ENCODE peak calls at places on chromosomes 4 and X, in five cellular contexts. One of them, this sample, is unnamed.

GRCh38 chr4:82201805-82202636 is 171.8 kb downstream of the HNRNPD start:
- DNase-seq in cardiac muscle cell: peak
- DNase-seq in fibroblast of the aortic adventitia: peak
- DNase-seq in left lung: no peak
- DNase-seq in tibial nerve: no peak
- DNase-seq in this sample: no peak

GRCh38 chrX:1274786-1275185 is 6.2 kb downstream of the CSF2RA start:
- DNase-seq in cardiac muscle cell: no peak
- DNase-seq in fibroblast of the aortic adventitia: no peak
- DNase-seq in left lung: no peak
- DNase-seq in tibial nerve: no peak
- DNase-seq in this sample: no peak

GRCh38 chr4:103074598-103075434 is 1.7 kb downstream of the SLC9B2 start:
- DNase-seq in cardiac muscle cell: no peak
- DNase-seq in fibroblast of the aortic adventitia: peak
- DNase-seq in left lung: no peak
- DNase-seq in tibial nerve: no peak
- DNase-seq in this sample: no peak

GRCh38 chrX:39506131-39506530 is 591.6 kb downstream of the BCOR start:
- DNase-seq in cardiac muscle cell: no peak
- DNase-seq in fibroblast of the aortic adventitia: no peak
- DNase-seq in left lung: no peak
- DNase-seq in tibial nerve: no peak
- DNase-seq in this sample: no peak

GRCh38 chr4:3810796-3811485 is 44.8 kb downstream of the ADRA2C start:
- DNase-seq in cardiac muscle cell: no peak
- DNase-seq in fibroblast of the aortic adventitia: no peak
- DNase-seq in left lung: peak
- DNase-seq in tibial nerve: no peak
- DNase-seq in this sample: no peak

GRCh38 chr4:42473071-42473684 is 75.9 kb downstream of the SHISA3 start:
- DNase-seq in cardiac muscle cell: no peak
- DNase-seq in fibroblast of the aortic adventitia: no peak
- DNase-seq in left lung: no peak
- DNase-seq in tibial nerve: no peak
- DNase-seq in this sample: no peak

GRCh38 chrX:35115205-35115604 is 172.6 kb downstream of the FAM47B start:
- DNase-seq in cardiac muscle cell: no peak
- DNase-seq in fibroblast of the aortic adventitia: peak
- DNase-seq in left lung: no peak
- DNase-seq in tibial nerve: no peak
- DNase-seq in this sample: no peak

GRCh38 chr4:107299646-107300045 is 263.5 kb upstream of the DKK2 start:
- DNase-seq in cardiac muscle cell: no peak
- DNase-seq in fibroblast of the aortic adventitia: no peak
- DNase-seq in left lung: no peak
- DNase-seq in tibial nerve: no peak
- DNase-seq in this sample: no peak

GRCh38 chr4:8077181-8078108 is 81.2 kb downstream of the ABLIM2 start:
- DNase-seq in cardiac muscle cell: no peak
- DNase-seq in fibroblast of the aortic adventitia: no peak
- DNase-seq in left lung: no peak
- DNase-seq in tibial nerve: no peak
- DNase-seq in this sample: no peak

GRCh38 chrX:54042609-54043010 is 1.7 kb downstream of the PHF8 start:
- DNase-seq in cardiac muscle cell: peak
- DNase-seq in fibroblast of the aortic adventitia: peak
- DNase-seq in left lung: peak
- DNase-seq in tibial nerve: peak
- DNase-seq in this sample: no peak

GRCh38 chr4:80266902-80267380 is 477 bp downstream of the FGF5 start:
- DNase-seq in cardiac muscle cell: peak
- DNase-seq in fibroblast of the aortic adventitia: peak
- DNase-seq in left lung: peak
- DNase-seq in tibial nerve: no peak
- DNase-seq in this sample: no peak

GRCh38 chr4:4866833-4867744 is 7.6 kb downstream of the MSX1 start:
- DNase-seq in cardiac muscle cell: peak
- DNase-seq in fibroblast of the aortic adventitia: no peak
- DNase-seq in left lung: no peak
- DNase-seq in tibial nerve: no peak
- DNase-seq in this sample: no peak

GRCh38 chr4:734951-735350 is 29.3 kb downstream of the PCGF3 start:
- DNase-seq in cardiac muscle cell: no peak
- DNase-seq in fibroblast of the aortic adventitia: no peak
- DNase-seq in left lung: peak
- DNase-seq in tibial nerve: no peak
- DNase-seq in this sample: no peak

GRCh38 chr4:1327526-1328266 is 19.3 kb upstream of the UVSSA start:
- DNase-seq in cardiac muscle cell: no peak
- DNase-seq in fibroblast of the aortic adventitia: no peak
- DNase-seq in left lung: peak
- DNase-seq in tibial nerve: no peak
- DNase-seq in this sample: no peak

GRCh38 chrX:153609917-153610833 is 11.2 kb upstream of the CCNQ start:
- DNase-seq in cardiac muscle cell: peak
- DNase-seq in fibroblast of the aortic adventitia: peak
- DNase-seq in left lung: peak
- DNase-seq in tibial nerve: peak
- DNase-seq in this sample: no peak

GRCh38 chr4:176286728-176287127 is 17.7 kb upstream of the ASB5 start:
- DNase-seq in cardiac muscle cell: no peak
- DNase-seq in fibroblast of the aortic adventitia: peak
- DNase-seq in left lung: no peak
- DNase-seq in tibial nerve: no peak
- DNase-seq in this sample: no peak

GRCh38 chrX:40140706-40141499 is 43.1 kb upstream of the BCOR start:
- DNase-seq in cardiac muscle cell: peak
- DNase-seq in fibroblast of the aortic adventitia: peak
- DNase-seq in left lung: no peak
- DNase-seq in tibial nerve: peak
- DNase-seq in this sample: no peak

GRCh38 chr4:98491862-98492554 is 166.4 kb downstream of the TSPAN5 start:
- DNase-seq in cardiac muscle cell: no peak
- DNase-seq in fibroblast of the aortic adventitia: peak
- DNase-seq in left lung: no peak
- DNase-seq in tibial nerve: no peak
- DNase-seq in this sample: no peak

GRCh38 chr4:99540287-99540939 is 23.4 kb downstream of the TRMT10A start:
- DNase-seq in cardiac muscle cell: no peak
- DNase-seq in fibroblast of the aortic adventitia: no peak
- DNase-seq in left lung: no peak
- DNase-seq in tibial nerve: no peak
- DNase-seq in this sample: no peak

GRCh38 chr4:153488719-153489384 is 22.7 kb downstream of the TMEM131L start:
- DNase-seq in cardiac muscle cell: no peak
- DNase-seq in fibroblast of the aortic adventitia: no peak
- DNase-seq in left lung: peak
- DNase-seq in tibial nerve: no peak
- DNase-seq in this sample: no peak

GRCh38 chr4:56049428-56050212 is 100.9 kb downstream of the CEP135 start:
- DNase-seq in cardiac muscle cell: peak
- DNase-seq in fibroblast of the aortic adventitia: peak
- DNase-seq in left lung: no peak
- DNase-seq in tibial nerve: no peak
- DNase-seq in this sample: no peak

GRCh38 chrX:1491851-1492349 is 39.2 kb upstream of the ASMTL start:
- DNase-seq in cardiac muscle cell: peak
- DNase-seq in fibroblast of the aortic adventitia: no peak
- DNase-seq in left lung: no peak
- DNase-seq in tibial nerve: no peak
- DNase-seq in this sample: no peak

GRCh38 chr4:663046-663437 is 11.0 kb downstream of the ATP5ME start:
- DNase-seq in cardiac muscle cell: no peak
- DNase-seq in fibroblast of the aortic adventitia: no peak
- DNase-seq in left lung: peak
- DNase-seq in tibial nerve: no peak
- DNase-seq in this sample: no peak

GRCh38 chr4:147975902-147976301 is 244.0 kb downstream of the ARHGAP10 start:
- DNase-seq in cardiac muscle cell: no peak
- DNase-seq in fibroblast of the aortic adventitia: peak
- DNase-seq in left lung: no peak
- DNase-seq in tibial nerve: no peak
- DNase-seq in this sample: no peak

GRCh38 chrX:154717824-154718223 is 33.1 kb downstream of the GAB3 start:
- DNase-seq in cardiac muscle cell: no peak
- DNase-seq in fibroblast of the aortic adventitia: no peak
- DNase-seq in left lung: no peak
- DNase-seq in tibial nerve: no peak
- DNase-seq in this sample: no peak

GRCh38 chr4:41977709-41978108 is 3.8 kb upstream of the DCAF4L1 start:
- DNase-seq in cardiac muscle cell: no peak
- DNase-seq in fibroblast of the aortic adventitia: no peak
- DNase-seq in left lung: no peak
- DNase-seq in tibial nerve: no peak
- DNase-seq in this sample: peak

GRCh38 chrX:151680805-151681204 is 14.5 kb upstream of the PRRG3 start:
- DNase-seq in cardiac muscle cell: peak
- DNase-seq in fibroblast of the aortic adventitia: peak
- DNase-seq in left lung: no peak
- DNase-seq in tibial nerve: peak
- DNase-seq in this sample: no peak

GRCh38 chrX:154369453-154370299 is 4.8 kb downstream of the FLNA start:
- DNase-seq in cardiac muscle cell: peak
- DNase-seq in fibroblast of the aortic adventitia: peak
- DNase-seq in left lung: peak
- DNase-seq in tibial nerve: peak
- DNase-seq in this sample: peak

GRCh38 chr4:5893013-5893580 is at the start of gene CRMP1:
- DNase-seq in cardiac muscle cell: peak
- DNase-seq in fibroblast of the aortic adventitia: no peak
- DNase-seq in left lung: peak
- DNase-seq in tibial nerve: no peak
- DNase-seq in this sample: no peak

GRCh38 chrX:131271274-131271673 is 17.8 kb downstream of the IGSF1 start:
- DNase-seq in cardiac muscle cell: no peak
- DNase-seq in fibroblast of the aortic adventitia: no peak
- DNase-seq in left lung: no peak
- DNase-seq in tibial nerve: no peak
- DNase-seq in this sample: no peak

GRCh38 chr4:139735381-139736256 is 70.0 kb downstream of the MGST2 start:
- DNase-seq in cardiac muscle cell: peak
- DNase-seq in fibroblast of the aortic adventitia: peak
- DNase-seq in left lung: peak
- DNase-seq in tibial nerve: no peak
- DNase-seq in this sample: no peak

GRCh38 chr4:24924309-24924781 is 11.5 kb upstream of the CCDC149 start:
- DNase-seq in cardiac muscle cell: no peak
- DNase-seq in fibroblast of the aortic adventitia: peak
- DNase-seq in left lung: no peak
- DNase-seq in tibial nerve: no peak
- DNase-seq in this sample: peak

GRCh38 chr4:5701971-5702370 is 6.4 kb downstream of the EVC2 start:
- DNase-seq in cardiac muscle cell: no peak
- DNase-seq in fibroblast of the aortic adventitia: no peak
- DNase-seq in left lung: no peak
- DNase-seq in tibial nerve: no peak
- DNase-seq in this sample: no peak

GRCh38 chr4:149897784-149898183 is 82.1 kb upstream of the IQCM start:
- DNase-seq in cardiac muscle cell: peak
- DNase-seq in fibroblast of the aortic adventitia: peak
- DNase-seq in left lung: no peak
- DNase-seq in tibial nerve: no peak
- DNase-seq in this sample: no peak
- TF ChIP-seq CTCF in cardiac muscle cell: no peak
- TF ChIP-seq CTCF in fibroblast of the aortic adventitia: peak
- TF ChIP-seq CTCF in left lung: peak
- TF ChIP-seq CTCF in tibial nerve: no peak
- TF ChIP-seq CTCF in this sample: no peak

GRCh38 chr4:39686997-39687396 is 10.9 kb upstream of the UBE2K start:
- DNase-seq in cardiac muscle cell: no peak
- DNase-seq in fibroblast of the aortic adventitia: no peak
- DNase-seq in left lung: no peak
- DNase-seq in tibial nerve: no peak
- DNase-seq in this sample: no peak

GRCh38 chr4:39685990-39686389 is 11.9 kb upstream of the UBE2K start:
- DNase-seq in cardiac muscle cell: no peak
- DNase-seq in fibroblast of the aortic adventitia: no peak
- DNase-seq in left lung: no peak
- DNase-seq in tibial nerve: no peak
- DNase-seq in this sample: no peak

GRCh38 chr4:39689970-39690369 is 8.0 kb upstream of the UBE2K start:
- DNase-seq in cardiac muscle cell: no peak
- DNase-seq in fibroblast of the aortic adventitia: no peak
- DNase-seq in left lung: no peak
- DNase-seq in tibial nerve: no peak
- DNase-seq in this sample: no peak
- H3K4me3 ChIP-seq in cardiac muscle cell: no peak
- H3K4me3 ChIP-seq in fibroblast of the aortic adventitia: no peak
- H3K4me3 ChIP-seq in left lung: no peak
- H3K4me3 ChIP-seq in tibial nerve: no peak
- H3K4me3 ChIP-seq in this sample: no peak

GRCh38 chrX:103362504-103362903 is 6.2 kb downstream of the TCEAL9 start:
- DNase-seq in cardiac muscle cell: peak
- DNase-seq in fibroblast of the aortic adventitia: peak
- DNase-seq in left lung: no peak
- DNase-seq in tibial nerve: no peak
- DNase-seq in this sample: no peak

GRCh38 chrX:103363046-103363445 is 6.7 kb downstream of the TCEAL9 start:
- DNase-seq in cardiac muscle cell: no peak
- DNase-seq in fibroblast of the aortic adventitia: no peak
- DNase-seq in left lung: no peak
- DNase-seq in tibial nerve: no peak
- DNase-seq in this sample: no peak

GRCh38 chrX:103360092-103360491 is 3.8 kb downstream of the TCEAL9 start:
- DNase-seq in cardiac muscle cell: peak
- DNase-seq in fibroblast of the aortic adventitia: peak
- DNase-seq in left lung: no peak
- DNase-seq in tibial nerve: no peak
- DNase-seq in this sample: no peak

GRCh38 chrX:103361798-103362197 is 5.5 kb downstream of the TCEAL9 start:
- DNase-seq in cardiac muscle cell: no peak
- DNase-seq in fibroblast of the aortic adventitia: no peak
- DNase-seq in left lung: no peak
- DNase-seq in tibial nerve: no peak
- DNase-seq in this sample: no peak

DNA sequence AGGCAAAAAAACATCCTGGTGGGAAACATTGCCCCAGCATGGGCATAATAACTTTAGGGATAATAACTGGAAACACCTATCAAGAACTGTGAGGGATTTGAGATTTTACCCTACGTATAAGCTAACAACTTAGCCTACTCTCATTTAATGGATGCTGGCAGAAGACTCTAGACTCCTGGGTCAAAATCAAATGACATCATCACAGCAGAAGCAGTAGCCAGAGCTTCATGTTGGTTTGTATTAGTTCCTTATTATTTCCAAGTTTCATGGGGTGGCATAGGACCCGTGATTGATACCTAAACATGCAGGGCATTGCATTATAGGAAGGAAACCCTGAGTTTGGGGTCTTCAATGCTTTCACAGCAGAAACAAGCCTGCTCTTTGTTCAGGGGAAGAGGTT is 4.6 kb downstream of the TCEAL9 start:
- DNase-seq in cardiac muscle cell: no peak
- DNase-seq in fibroblast of the aortic adventitia: no peak
- DNase-seq in left lung: no peak
- DNase-seq in tibial nerve: no peak
- DNase-seq in this sample: no peak
- TF ChIP-seq CTCF in cardiac muscle cell: no peak
- TF ChIP-seq CTCF in fibroblast of the aortic adventitia: no peak
- TF ChIP-seq CTCF in left lung: no peak
- TF ChIP-seq CTCF in tibial nerve: no peak
- TF ChIP-seq CTCF in this sample: no peak

GRCh38 chrX:110004970-110005369 is 2.1 kb downstream of the TMEM164 start:
- DNase-seq in cardiac muscle cell: no peak
- DNase-seq in fibroblast of the aortic adventitia: no peak
- DNase-seq in left lung: no peak
- DNase-seq in tibial nerve: no peak
- DNase-seq in this sample: no peak
- H3K4me3 ChIP-seq in cardiac muscle cell: no peak
- H3K4me3 ChIP-seq in fibroblast of the aortic adventitia: no peak
- H3K4me3 ChIP-seq in left lung: no peak
- H3K4me3 ChIP-seq in tibial nerve: no peak
- H3K4me3 ChIP-seq in this sample: no peak

This sample was measured in HFF-Myc.